ENCODE peak calls at places on chromosomes 5 and 9, in five cellular contexts. One of them, this sample, is unnamed.

GRCh38 chr5:172412724-172413260 is 41.5 kb downstream of the SH3PXD2B start:
- DNase-seq in EL: peak; percentile 96
- DNase-seq in kidney tubule cell: peak; percentile 15
- DNase-seq in AG09309: peak; percentile 96
- DNase-seq in GM19239: no peak
- DNase-seq in this sample: no peak

GRCh38 chr9:130021123-130021522 is 21.9 kb downstream of the FNBP1 start:
- DNase-seq in EL: no peak
- DNase-seq in kidney tubule cell: no peak
- DNase-seq in AG09309: no peak
- DNase-seq in GM19239: no peak
- DNase-seq in this sample: no peak

GRCh38 chr9:133117271-133118178 is 3.5 kb downstream of the RALGDS start:
- DNase-seq in EL: no peak
- DNase-seq in kidney tubule cell: no peak
- DNase-seq in AG09309: no peak
- DNase-seq in GM19239: no peak
- DNase-seq in this sample: no peak

GRCh38 chr9:126326228-126327015 is at the start of gene MVB12B:
- DNase-seq in EL: peak; percentile 31
- DNase-seq in kidney tubule cell: peak; percentile 43
- DNase-seq in AG09309: no peak
- DNase-seq in GM19239: peak; percentile 74
- DNase-seq in this sample: peak; percentile 57

GRCh38 chr5:111830333-111830732 is 73.3 kb upstream of the NREP start:
- DNase-seq in EL: peak; percentile 85
- DNase-seq in kidney tubule cell: peak; percentile 66
- DNase-seq in AG09309: peak; percentile 7
- DNase-seq in GM19239: no peak
- DNase-seq in this sample: no peak

GRCh38 chr9:96222132-96222531 is 79.8 kb downstream of the HSD17B3 start:
- DNase-seq in EL: no peak
- DNase-seq in kidney tubule cell: no peak
- DNase-seq in AG09309: no peak
- DNase-seq in GM19239: no peak
- DNase-seq in this sample: no peak

GRCh38 chr5:1392261-1392660 is 47.4 kb upstream of the CLPTM1L start:
- DNase-seq in EL: no peak
- DNase-seq in kidney tubule cell: no peak
- DNase-seq in AG09309: no peak
- DNase-seq in GM19239: no peak
- DNase-seq in this sample: no peak

GRCh38 chr9:97510797-97511761 is 9.6 kb downstream of the TMOD1 start:
- DNase-seq in EL: peak; percentile 70
- DNase-seq in kidney tubule cell: peak; percentile 93
- DNase-seq in AG09309: peak; percentile 52
- DNase-seq in GM19239: no peak
- DNase-seq in this sample: no peak

GRCh38 chr9:12775373-12775962 is 648 bp downstream of the LURAP1L start:
- DNase-seq in EL: peak; percentile 24
- DNase-seq in kidney tubule cell: peak; percentile 20
- DNase-seq in AG09309: no peak
- DNase-seq in GM19239: no peak
- DNase-seq in this sample: no peak

GRCh38 chr9:91937727-91938126 is 12.3 kb downstream of the ROR2 start:
- DNase-seq in EL: no peak
- DNase-seq in kidney tubule cell: no peak
- DNase-seq in AG09309: no peak
- DNase-seq in GM19239: no peak
- DNase-seq in this sample: no peak

GRCh38 chr5:8993031-8993430 is 552.8 kb downstream of the SEMA5A start:
- DNase-seq in EL: peak; percentile 24
- DNase-seq in kidney tubule cell: peak; percentile 43
- DNase-seq in AG09309: no peak
- DNase-seq in GM19239: no peak
- DNase-seq in this sample: no peak

GRCh38 chr5:145510324-145510723 is 324.8 kb downstream of the PRELID2 start:
- DNase-seq in EL: peak; percentile 25
- DNase-seq in kidney tubule cell: peak; percentile 62
- DNase-seq in AG09309: no peak
- DNase-seq in GM19239: no peak
- DNase-seq in this sample: no peak

GRCh38 chr5:14687023-14687665 is 22.6 kb downstream of the OTULIN start:
- DNase-seq in EL: peak; percentile 21
- DNase-seq in kidney tubule cell: no peak
- DNase-seq in AG09309: peak; percentile 20
- DNase-seq in GM19239: no peak
- DNase-seq in this sample: no peak